ENCODE peak calls at places on chromosome 7, in seven cellular contexts. I is CD4-positive, alpha-beta T cell; N is AG09319; T is endothelial cell of umbilical vein; A is B cell; V is bronchial epithelial cell; X is stomach. O is an unnamed sample.

GRCh38 chr7:19051767-19052375 is 65.6 kb downstream of the TWIST1 start:
- DNase-seq in I (no peak), N (no peak), T (peak), A (peak), V (peak), X (peak), O (peak)

GRCh38 chr7:106770191-106770590 is 94.9 kb upstream of the PIK3CG start:
- DNase-seq in I (no peak), N (peak), T (peak), A (no peak), V (peak), X (no peak), O (no peak)

GRCh38 chr7:46786221-46786951 is 795.5 kb downstream of the TNS3 start:
- DNase-seq in I (no peak), N (peak), T (no peak), A (no peak), V (peak), X (no peak), O (no peak)

GRCh38 chr7:34841326-34841725 is 183.3 kb downstream of the NPSR1 start:
- DNase-seq in I (no peak), N (no peak), T (no peak), A (no peak), V (no peak), X (no peak), O (no peak)

GRCh38 chr7:8436965-8437364 is 3.6 kb downstream of the NXPH1 start:
- DNase-seq in I (no peak), N (no peak), T (peak), A (peak), V (peak), X (peak), O (peak)

GRCh38 chr7:45184326-45185027 is 26.9 kb downstream of the RAMP3 start:
- DNase-seq in I (no peak), N (no peak), T (no peak), A (no peak), V (no peak), X (peak), O (no peak)

GRCh38 chr7:17466201-17466600 is 167.7 kb downstream of the AHR start:
- DNase-seq in I (no peak), N (no peak), T (no peak), A (no peak), V (no peak), X (no peak), O (no peak)

GRCh38 chr7:4709187-4709586 is 27.1 kb downstream of the FOXK1 start:
- DNase-seq in I (no peak), N (no peak), T (no peak), A (no peak), V (no peak), X (no peak), O (peak)

GRCh38 chr7:95209778-95210177 is 114.6 kb downstream of the PON1 start:
- DNase-seq in I (no peak), N (no peak), T (no peak), A (no peak), V (no peak), X (no peak), O (no peak)

GRCh38 chr7:5528071-5528814 is 104.6 kb upstream of the TNRC18 start:
- DNase-seq in I (peak), N (no peak), T (peak), A (peak), V (no peak), X (peak), O (no peak)

GRCh38 chr7:30474893-30475292 is 3.7 kb downstream of the NOD1 start:
- DNase-seq in I (no peak), N (peak), T (peak), A (no peak), V (no peak), X (no peak), O (no peak)

GRCh38 chr7:29285861-29286260 is 91.3 kb downstream of the CHN2 start:
- DNase-seq in I (no peak), N (no peak), T (no peak), A (no peak), V (no peak), X (no peak), O (no peak)

GRCh38 chr7:111741811-111742240 is 179.5 kb upstream of the IMMP2L start:
- DNase-seq in I (peak), N (peak), T (peak), A (peak), V (peak), X (peak), O (peak)

GRCh38 chr7:50712527-50713356 is 70.0 kb downstream of the GRB10 start:
- DNase-seq in I (no peak), N (no peak), T (no peak), A (no peak), V (no peak), X (no peak), O (no peak)

GRCh38 chr7:100407285-100408180 is 21.0 kb downstream of the ZCWPW1 start:
- DNase-seq in I (no peak), N (peak), T (peak), A (peak), V (peak), X (no peak), O (peak)

GRCh38 chr7:2009541-2010001 is 223.2 kb downstream of the MAD1L1 start:
- DNase-seq in I (no peak), N (no peak), T (no peak), A (no peak), V (no peak), X (no peak), O (no peak)

GRCh38 chr7:77759294-77759889 is 38.8 kb downstream of the TMEM60 start:
- DNase-seq in I (peak), N (peak), T (peak), A (peak), V (peak), X (peak), O (peak)

GRCh38 chr7:54989826-54990225 is 29.0 kb upstream of the EGFR start:
- DNase-seq in I (no peak), N (no peak), T (no peak), A (no peak), V (no peak), X (no peak), O (no peak)

GRCh38 chr7:24869572-24869971 is 110.4 kb downstream of the OSBPL3 start:
- DNase-seq in I (no peak), N (no peak), T (no peak), A (no peak), V (no peak), X (no peak), O (no peak)

GRCh38 chr7:3267928-3268690 is 32.9 kb upstream of the SDK1 start:
- DNase-seq in I (no peak), N (peak), T (no peak), A (no peak), V (peak), X (no peak), O (no peak)

GRCh38 chr7:93544686-93545085 is 29.8 kb downstream of the CALCR start:
- DNase-seq in I (no peak), N (no peak), T (no peak), A (no peak), V (no peak), X (no peak), O (no peak)

GRCh38 chr7:100430450-100431285 is 1.0 kb downstream of the MEPCE start:
- DNase-seq in I (peak), N (no peak), T (no peak), A (no peak), V (no peak), X (no peak), O (no peak)

GRCh38 chr7:134752006-134752760 is 27.3 kb upstream of the CALD1 start:
- DNase-seq in I (no peak), N (no peak), T (peak), A (no peak), V (peak), X (no peak), O (no peak)

GRCh38 chr7:2715341-2716231 is 27.6 kb downstream of the AMZ1 start:
- DNase-seq in I (no peak), N (no peak), T (no peak), A (no peak), V (no peak), X (no peak), O (no peak)

GRCh38 chr7:2934211-2934731 is 90.2 kb upstream of the GNA12 start:
- DNase-seq in I (no peak), N (no peak), T (peak), A (no peak), V (peak), X (no peak), O (no peak)

GRCh38 chr7:128919881-128920789 is 9.6 kb upstream of the KCP start:
- DNase-seq in I (no peak), N (no peak), T (no peak), A (no peak), V (no peak), X (no peak), O (no peak)
- TF ChIP-seq CTCF in I (no peak), N (no peak), T (no peak), A (no peak), V (no peak), X (no peak), O (no peak)

GRCh38 chr7:80150621-80151273 is 16.1 kb downstream of the GNAI1 start:
- DNase-seq in I (no peak), N (peak), T (peak), A (no peak), V (peak), X (no peak), O (no peak)

GRCh38 chr7:80154656-80155325 is 20.2 kb downstream of the GNAI1 start:
- DNase-seq in I (no peak), N (no peak), T (peak), A (no peak), V (no peak), X (no peak), O (no peak)

GRCh38 chr7:80153446-80153845 is 18.8 kb downstream of the GNAI1 start:
- DNase-seq in I (no peak), N (no peak), T (no peak), A (no peak), V (no peak), X (no peak), O (no peak)

GRCh38 chr7:80147543-80148376 is 13.1 kb downstream of the GNAI1 start:
- DNase-seq in I (no peak), N (peak), T (no peak), A (no peak), V (peak), X (no peak), O (no peak)

GRCh38 chr7:80151274-80151665 is 16.6 kb downstream of the GNAI1 start:
- DNase-seq in I (no peak), N (peak), T (no peak), A (no peak), V (no peak), X (no peak), O (no peak)
- TF ChIP-seq CTCF in I (no peak), N (no peak), T (no peak), A (no peak), V (no peak), X (no peak), O (no peak)

GRCh38 chr7:23514755-23515154 is 17.0 kb downstream of the TRA2A start:
- DNase-seq in I (no peak), N (no peak), T (no peak), A (no peak), V (no peak), X (no peak), O (no peak)

GRCh38 chr7:23524473-23524872 is 7.3 kb downstream of the TRA2A start:
- DNase-seq in I (no peak), N (no peak), T (no peak), A (no peak), V (no peak), X (no peak), O (no peak)

GRCh38 chr7:23523486-23524075 is 8.2 kb downstream of the TRA2A start:
- DNase-seq in I (no peak), N (no peak), T (no peak), A (no peak), V (no peak), X (no peak), O (no peak)

GRCh38 chr7:23520582-23520981 is 11.2 kb downstream of the TRA2A start:
- DNase-seq in I (no peak), N (no peak), T (no peak), A (no peak), V (no peak), X (no peak), O (no peak)
- TF ChIP-seq CTCF in I (no peak), N (no peak), T (no peak), A (no peak), V (no peak), X (no peak), O (peak)

GRCh38 chr7:26490631-26491624 is 199.3 kb downstream of the SNX10 start:
- DNase-seq in I (no peak), N (no peak), T (no peak), A (no peak), V (peak), X (no peak), O (no peak)
- TF ChIP-seq CTCF in I (no peak), N (no peak), T (no peak), A (no peak), V (no peak), X (no peak), O (no peak)

O was measured in neural crest cell.